ENCODE peak calls at places on chromosomes 3 and 15, in four cellular contexts. A is astrocyte, V is epithelial cell of esophagus, Q is MM.1S. T is an unnamed sample.

GRCh38 chr3:133487920-133488540 is 85.5 kb upstream of the CDV3 start:
- DNase-seq in A (no peak), V (peak; percentile 39), Q (no peak), T (no peak)

GRCh38 chr3:186693843-186694242 is 23.3 kb upstream of the KNG1 start:
- DNase-seq in A (no peak), V (no peak), Q (no peak), T (no peak)

GRCh38 chr3:32816439-32817194 is 1.2 kb upstream of the TRIM71 start:
- DNase-seq in A (no peak), V (peak; percentile 16), Q (no peak), T (no peak)

GRCh38 chr3:38005076-38006020 is 14.8 kb downstream of the VILL start:
- DNase-seq in A (no peak), V (no peak), Q (no peak), T (no peak)

GRCh38 chr3:54121404-54122045 is 827 bp upstream of the CACNA2D3 start:
- DNase-seq in A (no peak), V (no peak), Q (no peak), T (no peak)

GRCh38 chr15:70789213-70789612 is 25.9 kb upstream of the UACA start:
- DNase-seq in A (peak; percentile 74), V (peak; percentile 18), Q (no peak), T (no peak)

GRCh38 chr15:101458908-101459578 is 30.5 kb downstream of the PCSK6 start:
- DNase-seq in A (no peak), V (no peak), Q (no peak), T (peak; percentile 42)

GRCh38 chr3:78736863-78737262 is 1030.9 kb downstream of the ROBO1 start:
- DNase-seq in A (no peak), V (peak; percentile 98), Q (no peak), T (no peak)

GRCh38 chr3:197511130-197511529 is 44.6 kb downstream of the BDH1 start:
- DNase-seq in A (peak; percentile 58), V (peak; percentile 52), Q (no peak), T (no peak)

GRCh38 chr15:59200560-59200959 is 6.1 kb upstream of the LDHAL6B start:
- DNase-seq in A (peak; percentile 24), V (peak; percentile 63), Q (no peak), T (no peak)

GRCh38 chr3:100263583-100263982 is 2.8 kb downstream of the TBC1D23 start:
- DNase-seq in A (no peak), V (peak; percentile 29), Q (no peak), T (no peak)

GRCh38 chr3:100260081-100260684 is 609 bp upstream of the TBC1D23 start:
- DNase-seq in A (peak; percentile 60), V (peak; percentile 16), Q (no peak), T (peak; percentile 59)

GRCh38 chr3:100257601-100258000 is 3.2 kb upstream of the TBC1D23 start:
- DNase-seq in A (peak; percentile 32), V (peak; percentile 25), Q (no peak), T (no peak)

GRCh38 chr3:100261481-100261903 is 700 bp downstream of the TBC1D23 start:
- DNase-seq in A (no peak), V (no peak), Q (no peak), T (no peak)

DNA sequence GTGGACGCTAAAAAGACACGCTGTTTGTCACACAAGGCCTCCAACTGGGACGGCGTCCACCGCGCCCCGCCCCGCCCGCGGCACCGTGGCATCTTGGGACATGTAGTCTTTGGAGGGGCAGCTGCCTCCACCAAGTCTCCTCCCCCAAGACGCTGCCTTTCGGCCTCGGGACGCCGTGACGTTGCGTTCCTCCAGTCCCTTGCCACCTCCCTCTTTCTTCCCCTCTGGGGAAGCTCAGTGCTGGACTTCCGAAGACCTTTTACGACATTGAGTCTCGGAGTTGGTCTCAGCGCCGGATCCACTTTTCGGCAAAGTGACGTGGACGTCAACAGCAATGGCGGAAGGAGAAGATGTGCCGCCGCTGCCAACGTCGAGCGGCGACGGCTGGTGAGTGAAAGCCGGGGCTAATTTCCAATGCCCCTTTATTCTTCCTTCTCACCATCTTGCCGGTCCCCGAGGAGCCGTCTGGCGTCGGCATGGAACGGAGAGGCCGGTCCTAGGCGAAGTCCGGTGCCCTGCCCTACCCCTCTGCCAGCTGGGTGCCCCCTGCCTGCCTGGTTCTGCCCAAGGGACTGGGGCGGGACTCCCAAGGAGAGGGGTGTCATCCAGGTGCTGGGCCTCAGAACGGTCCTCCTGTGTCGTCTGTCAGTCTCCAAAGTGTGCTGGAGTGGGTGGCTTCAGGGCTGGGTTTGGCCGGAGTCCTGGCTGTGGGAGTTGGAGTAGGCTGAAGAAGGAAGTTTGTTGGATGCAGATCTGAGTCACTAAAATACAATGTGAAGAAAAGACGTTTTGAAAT is at the start of gene TBC1D23:
- DNase-seq in A (peak; percentile 100), V (peak; percentile 100), Q (peak; percentile 100), T (peak; percentile 98)
- TF ChIP-seq CTCF in A (no peak), V (no peak), Q (no peak), T (peak; percentile 27)

GRCh38 chr3:171175840-171176239 is 149.3 kb upstream of the SLC2A2 start:
- DNase-seq in A (no peak), V (no peak), Q (no peak), T (no peak)
- TF ChIP-seq CTCF in A (no peak), V (no peak), Q (no peak), T (no peak)

GRCh38 chr3:124584552-124585391 is 145.5 kb upstream of the UMPS start:
- DNase-seq in A (peak; percentile 51), V (peak; percentile 53), Q (peak; percentile 44), T (peak; percentile 65)

GRCh38 chr3:124588036-124588435 is 142.2 kb upstream of the UMPS start:
- DNase-seq in A (no peak), V (no peak), Q (no peak), T (no peak)

GRCh38 chr3:124586126-124587052 is 143.9 kb upstream of the UMPS start:
- DNase-seq in A (no peak), V (no peak), Q (no peak), T (no peak)

GRCh38 chr3:124588794-124589193 is 141.5 kb upstream of the UMPS start:
- DNase-seq in A (no peak), V (peak; percentile 30), Q (no peak), T (no peak)

GRCh38 chr3:124587053-124587408 is 143.2 kb upstream of the UMPS start:
- DNase-seq in A (peak; percentile 72), V (peak; percentile 62), Q (no peak), T (no peak)
- TF ChIP-seq CTCF in A (no peak), V (no peak), Q (no peak), T (no peak)

GRCh38 chr15:61115679-61116078 is 113.4 kb downstream of the RORA start:
- DNase-seq in A (peak; percentile 23), V (no peak), Q (no peak), T (no peak)

GRCh38 chr15:61119556-61119955 is 109.5 kb downstream of the RORA start:
- DNase-seq in A (no peak), V (no peak), Q (no peak), T (no peak)

GRCh38 chr15:61116830-61117229 is 112.3 kb downstream of the RORA start:
- DNase-seq in A (no peak), V (no peak), Q (no peak), T (no peak)

GRCh38 chr15:61115241-61115640 is 113.9 kb downstream of the RORA start:
- DNase-seq in A (peak; percentile 71), V (no peak), Q (no peak), T (no peak)

DNA sequence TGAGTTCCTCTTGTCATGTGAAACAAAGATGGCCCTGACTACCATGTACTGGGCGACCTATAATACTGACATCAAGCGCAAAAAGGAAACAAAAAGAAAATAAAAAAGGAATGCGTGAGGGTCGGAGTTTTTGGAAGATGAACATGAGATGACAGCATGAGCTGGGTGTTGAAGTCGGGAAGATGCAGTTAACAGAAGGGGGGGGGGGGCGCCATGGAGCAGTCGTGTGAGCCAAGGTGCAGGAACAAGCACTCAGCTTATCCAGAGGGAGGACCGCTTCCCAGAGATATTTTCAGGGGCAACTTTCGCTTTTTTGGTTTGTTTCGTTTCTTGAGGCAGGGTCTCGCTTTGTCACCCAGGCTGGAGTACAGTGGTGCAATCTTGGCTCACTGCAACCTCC is 110.2 kb downstream of the RORA start:
- DNase-seq in A (no peak), V (no peak), Q (no peak), T (no peak)
- TF ChIP-seq CTCF in A (no peak), V (no peak), Q (no peak), T (no peak)

T was measured in uterus.